ENCODE peak calls at places on chromosomes 12 and 14, in ten cellular contexts. J is activated CD4-positive, alpha-beta T cell treated with anti-CD3 and anti-CD28 coated beads, Interleukin-2, amount 50 U/mL, for 48 hours; V is GM23248; K is NAMALWA; P is COLO829; Z is fibroblast of lung; M is activated naive CD4-positive, alpha-beta T cell treated with anti-CD3 and anti-CD28 coated beads, Interleukin-2, amount 10 ng/mL, durations not matched to agents 7 days and 5 days; Y is HuH-7.5; G is stomach; D is stimulated activated CD4-positive, alpha-beta T cell treated with anti-CD3 and anti-CD28 coated beads, TNF-alpha, amount 100 ng/mL, for 48 hours. O is an unnamed sample.

GRCh38 chr12:27081668-27082091 is 698 bp downstream of the C12orf71 start:
- DNase-seq in J (no peak), V (peak), K (no peak), P (peak), Z (no peak), M (no peak), Y (peak), G (no peak), D (no peak), O (no peak)

GRCh38 chr12:57276935-57277563 is 26.1 kb upstream of the STAC3 start:
- DNase-seq in J (peak), V (peak), K (peak), P (peak), Z (peak), M (peak), Y (peak), G (peak), D (no peak), O (peak)

GRCh38 chr12:69929531-69929930 is 104.5 kb downstream of the MYRFL start:
- DNase-seq in J (no peak), V (peak), K (no peak), P (no peak), Z (peak), M (no peak), Y (no peak), G (no peak), D (no peak), O (no peak)

GRCh38 chr12:116924558-116925453 is 14.1 kb downstream of the FBXW8 start:
- DNase-seq in J (peak), V (peak), K (peak), P (no peak), Z (peak), M (peak), Y (no peak), G (no peak), D (no peak), O (peak)

GRCh38 chr12:109635717-109636116 is 62.1 kb downstream of the MVK start:
- DNase-seq in J (no peak), V (no peak), K (no peak), P (no peak), Z (no peak), M (no peak), Y (no peak), G (no peak), D (no peak), O (no peak)

GRCh38 chr14:31677052-31677451 is 115.8 kb downstream of the NUBPL start:
- DNase-seq in J (no peak), V (no peak), K (no peak), P (no peak), Z (no peak), M (no peak), Y (no peak), G (no peak), D (no peak), O (no peak)

GRCh38 chr12:120314220-120314619 is 12.1 kb downstream of the SIRT4 start:
- DNase-seq in J (no peak), V (peak), K (peak), P (no peak), Z (no peak), M (no peak), Y (no peak), G (no peak), D (no peak), O (no peak)

GRCh38 chr12:69508581-69508980 is 38.4 kb downstream of the FRS2 start:
- DNase-seq in J (no peak), V (no peak), K (no peak), P (no peak), Z (no peak), M (no peak), Y (no peak), G (no peak), D (no peak), O (no peak)

GRCh38 chr12:122230798-122231197 is 4.9 kb upstream of the DIABLO start:
- DNase-seq in J (no peak), V (no peak), K (no peak), P (no peak), Z (no peak), M (no peak), Y (no peak), G (no peak), D (no peak), O (no peak)

GRCh38 chr12:90301734-90302133 is 593.1 kb upstream of the ATP2B1 start:
- DNase-seq in J (no peak), V (no peak), K (no peak), P (no peak), Z (no peak), M (no peak), Y (no peak), G (no peak), D (no peak), O (no peak)

GRCh38 chr14:69366069-69366468 is 32.0 kb downstream of the ERH start:
- DNase-seq in J (no peak), V (no peak), K (no peak), P (no peak), Z (no peak), M (no peak), Y (no peak), G (no peak), D (no peak), O (no peak)

GRCh38 chr12:58639323-58639934 is 280.9 kb downstream of the LRIG3 start:
- DNase-seq in J (no peak), V (peak), K (no peak), P (no peak), Z (peak), M (no peak), Y (no peak), G (no peak), D (no peak), O (no peak)

GRCh38 chr12:2959194-2959507 is at the start of gene TEAD4:
- DNase-seq in J (peak), V (peak), K (no peak), P (peak), Z (peak), M (peak), Y (peak), G (peak), D (no peak), O (peak)

GRCh38 chr12:50234347-50234746 is 49.0 kb downstream of the LIMA1 start:
- DNase-seq in J (peak), V (peak), K (no peak), P (no peak), Z (no peak), M (no peak), Y (no peak), G (peak), D (no peak), O (peak)

GRCh38 chr14:35883677-35884293 is 57.6 kb downstream of the BRMS1L start:
- DNase-seq in J (peak), V (peak), K (peak), P (peak), Z (peak), M (peak), Y (no peak), G (peak), D (no peak), O (peak)

O was measured in GM12865.